ENCODE peak calls at places on chromosomes 7 and 10, in six cellular contexts. Z, D, P, K, Y and C are unnamed samples.
A peak's percentile ranks its signal among the peaks of the same experiment; 100 is the strongest.

GRCh38 chr10:72819053-72819452 is 74.5 kb upstream of the OIT3 start:
- DNase-seq in Y (no peak), Z (no peak), D (no peak), P (no peak), K (no peak), C (no peak)

GRCh38 chr7:7529328-7529727 is 6.3 kb downstream of the COL28A1 start:
- DNase-seq in K (no peak), P (no peak), Z (no peak), Y (no peak), D (no peak), C (no peak)

GRCh38 chr10:12719365-12719764 is 282.1 kb downstream of the CCDC3 start:
- DNase-seq in Z (no peak), D (no peak), P (no peak), K (no peak), Y (no peak), C (no peak)

GRCh38 chr7:100015232-100016208 is at the start of gene ZKSCAN1:
- DNase-seq in D (peak; percentile 52), P (peak; percentile 84), K (peak; percentile 82), Z (peak; percentile 77), Y (peak; percentile 97), C (peak; percentile 80)

GRCh38 chr10:125035136-125035535 is 93.2 kb downstream of the ZRANB1 start:
- DNase-seq in D (peak; percentile 93), Y (peak; percentile 72), K (peak; percentile 71), Z (no peak), P (no peak), C (no peak)

GRCh38 chr7:50226669-50227068 is 77.8 kb upstream of the IKZF1 start:
- DNase-seq in K (no peak), D (no peak), P (no peak), Y (no peak), Z (no peak), C (no peak)

GRCh38 chr7:35333265-35333664 is 79.4 kb upstream of the TBX20 start:
- DNase-seq in D (no peak), Z (no peak), K (no peak), P (no peak), Y (no peak), C (no peak)

GRCh38 chr10:28327494-28327886 is 24.6 kb upstream of the MPP7 start:
- DNase-seq in D (no peak), K (no peak), P (no peak), Z (no peak), Y (no peak), C (no peak)

GRCh38 chr10:128064615-128065580 is 61.3 kb downstream of the MKI67 start:
- DNase-seq in P (peak; percentile 57), K (peak; percentile 34), Y (no peak), Z (peak; percentile 66), D (peak; percentile 26), C (peak; percentile 51)

GRCh38 chr7:74185016-74185415 is 10.9 kb downstream of the EIF4H start:
- DNase-seq in Z (no peak), P (no peak), K (no peak), Y (no peak), D (no peak), C (no peak)

GRCh38 chr10:130492266-130492934 is 356.2 kb downstream of the GLRX3 start:
- DNase-seq in Z (no peak), K (no peak), D (no peak), P (no peak), Y (no peak), C (no peak)